ENCODE peak calls at places on chromosomes 4 and X, in nine cellular contexts. W is tibial nerve, S is sigmoid colon, J is prostate gland, M is lower leg skin, X is adrenal gland, Z is IMR-90, O is uterus, B is testis. L is an unnamed sample.

GRCh38 chrX:10619311-10620015 is 922 bp downstream of the MID1 start:
- DNase-seq in B (peak; percentile 25), M (peak; percentile 14), Z (no peak), O (no peak), J (no peak), X (no peak), S (no peak), W (no peak), L (no peak)

GRCh38 chrX:53481816-53482485 is 47.8 kb upstream of the HSD17B10 start:
- DNase-seq in M (peak; percentile 36), J (peak; percentile 48), O (no peak), B (peak; percentile 63), X (peak; percentile 75), W (peak; percentile 48), S (peak; percentile 66), Z (peak; percentile 69), L (peak; percentile 10)

GRCh38 chr4:3417448-3417847 is 24.3 kb upstream of the HGFAC start:
- DNase-seq in W (no peak), M (no peak), O (peak; percentile 8), X (no peak), J (no peak), S (peak; percentile 38), B (no peak), Z (no peak), L (no peak)

GRCh38 chr4:74897390-74897789 is 35.5 kb upstream of the PARM1 start:
- DNase-seq in M (no peak), B (no peak), Z (no peak), W (no peak), S (no peak), O (no peak), J (no peak), X (no peak), L (no peak)

GRCh38 chr4:1490906-1491629 is 84.8 kb upstream of the NKX1-1 start:
- DNase-seq in Z (no peak), W (no peak), O (peak; percentile 5), X (no peak), J (no peak), S (no peak), M (no peak), B (no peak), L (no peak)

GRCh38 chr4:77921701-77922100 is 59.1 kb downstream of the MRPL1 start:
- DNase-seq in X (no peak), O (no peak), J (no peak), Z (peak; percentile 96), M (no peak), S (no peak), W (no peak), B (no peak), L (peak; percentile 16)

GRCh38 chr4:120440730-120441129 is 374.1 kb upstream of the MAD2L1 start:
- DNase-seq in X (no peak), B (no peak), J (no peak), Z (no peak), M (no peak), O (no peak), S (no peak), W (no peak), L (no peak)

GRCh38 chr4:40471923-40472322 is 136.8 kb downstream of the CHRNA9 start:
- DNase-seq in J (no peak), O (no peak), M (no peak), W (no peak), Z (peak; percentile 37), S (no peak), B (no peak), X (no peak), L (no peak)

GRCh38 chrX:44698328-44698727 is 145.5 kb upstream of the DUSP21 start:
- DNase-seq in O (no peak), J (peak; percentile 9), X (no peak), B (no peak), Z (no peak), M (peak; percentile 13), W (no peak), S (no peak), L (no peak)

GRCh38 chr4:147725673-147726072 is 6.2 kb upstream of the ARHGAP10 start:
- DNase-seq in Z (peak; percentile 75), B (no peak), X (no peak), J (no peak), M (no peak), W (no peak), O (no peak), S (no peak), L (no peak)

GRCh38 chr4:153763404-153763803 is 3.6 kb upstream of the RNF175 start:
- DNase-seq in W (no peak), M (no peak), J (no peak), B (no peak), S (no peak), X (no peak), Z (no peak), O (no peak), L (no peak)

GRCh38 chr4:76194325-76194724 is 19.3 kb downstream of the SCARB2 start:
- DNase-seq in O (no peak), X (peak; percentile 71), J (no peak), Z (peak; percentile 94), M (no peak), W (no peak), S (no peak), B (peak; percentile 50), L (peak; percentile 33)

GRCh38 chr4:159358226-159358625 is 255.3 kb downstream of the RAPGEF2 start:
- DNase-seq in O (no peak), Z (peak; percentile 90), W (no peak), S (no peak), M (peak; percentile 17), X (no peak), J (no peak), B (no peak), L (peak; percentile 28)

GRCh38 chr4:150948069-150948468 is 67.0 kb downstream of the LRBA start:
- DNase-seq in Z (no peak), J (no peak), B (no peak), S (no peak), X (no peak), W (no peak), M (no peak), O (no peak), L (no peak)

GRCh38 chr4:66777097-66777496 is 768.2 kb downstream of the CENPC start:
- DNase-seq in Z (no peak), S (no peak), M (no peak), W (no peak), J (no peak), O (no peak), B (no peak), X (no peak), L (no peak)

GRCh38 chr4:74875451-74875850 is 57.5 kb upstream of the PARM1 start:
- DNase-seq in Z (no peak), S (no peak), O (no peak), M (no peak), B (no peak), J (no peak), X (no peak), W (no peak), L (no peak)

GRCh38 chrX:148624951-148625350 is 124.5 kb downstream of the AFF2 start:
- DNase-seq in W (no peak), X (no peak), Z (no peak), S (no peak), B (no peak), O (no peak), J (no peak), M (no peak), L (no peak)

DNA sequence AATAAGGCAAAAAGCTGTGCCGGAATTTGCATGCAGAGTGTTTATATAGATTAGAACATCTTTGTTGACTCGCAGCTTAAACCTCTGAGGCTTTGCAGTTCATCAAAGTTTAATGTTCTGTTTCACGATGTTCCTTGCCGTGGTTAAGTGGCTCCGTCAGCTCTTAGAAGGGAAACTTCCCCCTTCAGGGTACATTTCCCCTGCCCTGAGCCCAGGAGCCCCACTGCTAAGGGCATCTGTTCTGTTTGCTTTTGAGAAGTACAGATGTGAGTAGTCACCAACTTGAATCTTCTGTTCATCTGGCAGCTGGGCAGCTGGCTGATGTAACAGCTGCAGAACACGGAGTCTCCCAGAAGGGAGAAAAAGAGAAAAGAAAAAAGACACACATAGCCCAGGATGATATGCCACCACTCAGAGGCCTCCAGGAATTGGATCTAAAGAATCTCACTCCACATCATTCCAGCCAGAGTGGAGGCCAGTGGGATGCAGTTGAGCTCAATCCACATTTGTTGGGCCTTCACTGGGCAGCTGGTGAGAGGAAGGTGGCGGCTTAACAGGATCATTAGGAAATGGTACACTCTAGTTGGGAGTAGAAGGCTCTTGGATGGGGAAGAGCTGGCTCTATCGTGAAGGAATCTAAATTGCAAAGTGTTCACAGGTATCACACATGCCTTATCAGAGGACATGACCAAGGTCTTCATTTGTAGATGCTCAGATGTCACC is 178.7 kb upstream of the RBPJ start:
- DNase-seq in M (peak; percentile 50), B (peak; percentile 45), X (peak; percentile 43), J (peak; percentile 65), O (no peak), W (peak; percentile 45), Z (peak; percentile 83), S (peak; percentile 90), L (no peak)
- TF ChIP-seq POLR2A in M (no peak), B (no peak), X (no peak), J (no peak), O (no peak), W (no peak), Z (no peak), S (no peak), L (no peak)

GRCh38 chrX:40096395-40097091 is 1.2 kb downstream of the BCOR start:
- DNase-seq in M (no peak), X (peak; percentile 57), B (peak; percentile 37), Z (peak; percentile 45), W (no peak), S (peak; percentile 79), J (peak; percentile 25), O (peak; percentile 47), L (no peak)
- TF ChIP-seq POLR2A in M (no peak), X (no peak), B (no peak), Z (no peak), W (no peak), S (no peak), J (peak; percentile 13), O (no peak), L (no peak)

GRCh38 chr4:73185903-73186302 is 72.7 kb downstream of the ANKRD17 start:
- DNase-seq in X (no peak), S (no peak), B (no peak), W (no peak), O (no peak), M (no peak), J (no peak), Z (no peak), L (no peak)

GRCh38 chr4:73189274-73189810 is 69.3 kb downstream of the ANKRD17 start:
- DNase-seq in X (no peak), B (no peak), W (no peak), O (no peak), S (no peak), M (no peak), J (no peak), Z (peak; percentile 20), L (no peak)

GRCh38 chr4:73193155-73193554 is 65.4 kb downstream of the ANKRD17 start:
- DNase-seq in M (no peak), S (no peak), Z (no peak), O (no peak), X (no peak), B (no peak), J (no peak), W (no peak), L (no peak)

GRCh38 chr4:73187325-73187724 is 71.3 kb downstream of the ANKRD17 start:
- DNase-seq in J (no peak), S (no peak), M (no peak), W (no peak), O (no peak), Z (peak; percentile 53), B (no peak), X (no peak), L (no peak)
- TF ChIP-seq POLR2A in J (no peak), S (no peak), M (no peak), W (no peak), O (no peak), Z (no peak), B (no peak), X (no peak), L (no peak)

GRCh38 chrX:132218100-132218807 is 993 bp downstream of the RAP2C start:
- DNase-seq in J (peak; percentile 69), W (peak; percentile 46), S (peak; percentile 91), B (peak; percentile 82), M (peak; percentile 64), Z (peak; percentile 83), O (peak; percentile 82), X (peak; percentile 83), L (peak; percentile 65)
- TF ChIP-seq POLR2A in J (no peak), W (no peak), S (peak; percentile 33), B (no peak), M (no peak), Z (peak; percentile 67), O (peak; percentile 61), X (no peak), L (peak; percentile 59)

L was measured in H54.